ENCODE peak calls at places on chromosomes 5 and 9, in five cellular contexts. One of them, this sample, is unnamed.

GRCh38 chr5:107875834-107876233 is 205.1 kb upstream of the EFNA5 start:
- DNase-seq in neural progenitor cell: no peak
- DNase-seq in iris pigment epithelial cell: peak; percentile 65
- DNase-seq in fibroblast of lung: peak; percentile 76
- DNase-seq in RPMI7951: peak; percentile 70
- DNase-seq in this sample: peak; percentile 38

GRCh38 chr9:114786251-114786650 is 19.6 kb downstream of the TNFSF15 start:
- DNase-seq in iris pigment epithelial cell: peak; percentile 99
- DNase-seq in RPMI7951: no peak
- DNase-seq in neural progenitor cell: no peak
- DNase-seq in fibroblast of lung: no peak
- DNase-seq in this sample: peak; percentile 28

GRCh38 chr9:93306579-93307091 is 122.7 kb downstream of the WNK2 start:
- DNase-seq in RPMI7951: no peak
- DNase-seq in neural progenitor cell: no peak
- DNase-seq in iris pigment epithelial cell: no peak
- DNase-seq in fibroblast of lung: no peak
- DNase-seq in this sample: no peak

GRCh38 chr9:99181621-99182020 is 40.1 kb downstream of the ALG2 start:
- DNase-seq in RPMI7951: peak; percentile 80
- DNase-seq in iris pigment epithelial cell: peak; percentile 70
- DNase-seq in fibroblast of lung: peak; percentile 5
- DNase-seq in neural progenitor cell: no peak
- DNase-seq in this sample: peak; percentile 14

GRCh38 chr9:107943901-107944300 is 454.3 kb upstream of the KLF4 start:
- DNase-seq in iris pigment epithelial cell: no peak
- DNase-seq in fibroblast of lung: no peak
- DNase-seq in neural progenitor cell: no peak
- DNase-seq in RPMI7951: no peak
- DNase-seq in this sample: peak; percentile 69

GRCh38 chr9:96219615-96220257 is 82.2 kb downstream of the HSD17B3 start:
- DNase-seq in fibroblast of lung: no peak
- DNase-seq in iris pigment epithelial cell: peak; percentile 11
- DNase-seq in neural progenitor cell: peak; percentile 28
- DNase-seq in RPMI7951: peak; percentile 78
- DNase-seq in this sample: peak; percentile 61

GRCh38 chr5:56420323-56420722 is 187.2 kb upstream of the ANKRD55 start:
- DNase-seq in RPMI7951: no peak
- DNase-seq in iris pigment epithelial cell: no peak
- DNase-seq in neural progenitor cell: no peak
- DNase-seq in fibroblast of lung: no peak
- DNase-seq in this sample: no peak

GRCh38 chr5:68994645-68995044 is 99.2 kb upstream of the SLC30A5 start:
- DNase-seq in iris pigment epithelial cell: no peak
- DNase-seq in neural progenitor cell: no peak
- DNase-seq in RPMI7951: no peak
- DNase-seq in fibroblast of lung: no peak
- DNase-seq in this sample: no peak

GRCh38 chr9:95907794-95908193 is 32.3 kb downstream of the ERCC6L2 start:
- DNase-seq in RPMI7951: no peak
- DNase-seq in neural progenitor cell: peak; percentile 18
- DNase-seq in fibroblast of lung: no peak
- DNase-seq in iris pigment epithelial cell: no peak
- DNase-seq in this sample: peak; percentile 2

GRCh38 chr5:123659006-123659405 is 147.0 kb downstream of the CSNK1G3 start:
- DNase-seq in fibroblast of lung: no peak
- DNase-seq in RPMI7951: no peak
- DNase-seq in iris pigment epithelial cell: peak; percentile 63
- DNase-seq in neural progenitor cell: no peak
- DNase-seq in this sample: no peak

GRCh38 chr5:167603135-167603534 is 688.3 kb upstream of the WWC1 start:
- DNase-seq in fibroblast of lung: no peak
- DNase-seq in RPMI7951: no peak
- DNase-seq in iris pigment epithelial cell: no peak
- DNase-seq in neural progenitor cell: no peak
- DNase-seq in this sample: no peak

GRCh38 chr9:2050236-2050635 is 35.1 kb downstream of the SMARCA2 start:
- DNase-seq in fibroblast of lung: no peak
- DNase-seq in neural progenitor cell: no peak
- DNase-seq in RPMI7951: no peak
- DNase-seq in iris pigment epithelial cell: peak; percentile 23
- DNase-seq in this sample: no peak

GRCh38 chr5:160260881-160261815 is 31.8 kb downstream of the FABP6 start:
- DNase-seq in RPMI7951: no peak
- DNase-seq in neural progenitor cell: peak; percentile 54
- DNase-seq in iris pigment epithelial cell: peak; percentile 99
- DNase-seq in fibroblast of lung: peak; percentile 93
- DNase-seq in this sample: peak; percentile 24

This sample was measured in fibroblast of mammary gland.